ENCODE peak calls at places on chromosome 6, in nine cellular contexts. Q is dorsolateral prefrontal cortex; H is right lobe of liver; A is SK-N-SH; G is effector memory CD4-positive, alpha-beta T cell; T is HCT116; J is heart right ventricle; F is hepatocyte; K is AG10803. E is an unnamed sample.
A peak's percentile ranks its signal among the peaks of the same experiment; 100 is the strongest.

GRCh38 chr6:15755555-15755954 is 92.7 kb upstream of the DTNBP1 start:
- DNase-seq in T (no peak), A (no peak), F (no peak), K (peak; percentile 92), J (no peak), G (no peak), Q (no peak), H (no peak), E (no peak)

GRCh38 chr6:149112976-149113375 is 204.5 kb upstream of the TAB2 start:
- DNase-seq in H (no peak), K (no peak), J (no peak), A (no peak), G (no peak), T (no peak), Q (no peak), F (no peak), E (no peak)

GRCh38 chr6:63097222-63097621 is 114.0 kb upstream of the FKBP1C start:
- DNase-seq in F (no peak), T (no peak), Q (no peak), K (no peak), J (no peak), A (no peak), H (no peak), G (no peak), E (no peak)

GRCh38 chr6:160192840-160193239 is 65.8 kb downstream of the SLC22A2 start:
- DNase-seq in T (no peak), G (no peak), H (no peak), A (no peak), K (no peak), Q (no peak), J (no peak), F (no peak), E (no peak)

GRCh38 chr6:151624900-151625536 is 131.2 kb downstream of the CCDC170 start:
- DNase-seq in T (no peak), A (no peak), K (no peak), J (no peak), G (no peak), H (no peak), F (no peak), Q (no peak), E (no peak)

GRCh38 chr6:107679457-107679856 is 144.7 kb downstream of the SCML4 start:
- DNase-seq in F (no peak), G (no peak), H (no peak), J (peak; percentile 45), K (peak; percentile 52), A (no peak), T (no peak), Q (peak; percentile 85), E (no peak)

GRCh38 chr6:23498013-23498412 is 628.0 kb upstream of the NRSN1 start:
- DNase-seq in F (peak; percentile 3), G (no peak), T (no peak), A (no peak), K (peak; percentile 25), J (no peak), Q (no peak), H (no peak), E (no peak)

GRCh38 chr6:14983599-14984296 is 262.1 kb upstream of the JARID2 start:
- DNase-seq in K (no peak), J (no peak), A (no peak), T (no peak), F (no peak), G (no peak), Q (no peak), H (no peak), E (no peak)

GRCh38 chr6:169960891-169961611 is 209.6 kb downstream of the ERMARD start:
- DNase-seq in F (no peak), J (no peak), T (no peak), G (no peak), K (no peak), A (peak; percentile 24), H (peak; percentile 37), Q (no peak), E (no peak)

GRCh38 chr6:105136433-105137350 is 43.1 kb downstream of the POPDC3 start:
- DNase-seq in A (peak; percentile 97), Q (peak; percentile 34), F (peak; percentile 57), T (no peak), H (peak; percentile 56), G (no peak), K (peak; percentile 59), J (peak; percentile 75), E (peak; percentile 61)

GRCh38 chr6:100381111-100381510 is 83.6 kb downstream of the SIM1 start:
- DNase-seq in H (no peak), Q (no peak), F (no peak), T (no peak), K (peak; percentile 75), G (no peak), A (no peak), J (no peak), E (no peak)

GRCh38 chr6:97053643-97054411 is 129.3 kb downstream of the KLHL32 start:
- DNase-seq in H (no peak), K (peak; percentile 20), J (no peak), Q (no peak), A (peak; percentile 26), T (peak; percentile 21), F (peak; percentile 26), G (no peak), E (no peak)

GRCh38 chr6:142407685-142408273 is 106.0 kb downstream of the ADGRG6 start:
- DNase-seq in T (no peak), F (no peak), Q (no peak), J (no peak), K (no peak), H (no peak), G (no peak), A (no peak), E (no peak)

GRCh38 chr6:116292553-116292952 is 12.8 kb upstream of the TSPYL1 start:
- DNase-seq in F (no peak), Q (no peak), G (no peak), K (no peak), T (no peak), J (no peak), H (no peak), A (no peak), E (no peak)

DNA sequence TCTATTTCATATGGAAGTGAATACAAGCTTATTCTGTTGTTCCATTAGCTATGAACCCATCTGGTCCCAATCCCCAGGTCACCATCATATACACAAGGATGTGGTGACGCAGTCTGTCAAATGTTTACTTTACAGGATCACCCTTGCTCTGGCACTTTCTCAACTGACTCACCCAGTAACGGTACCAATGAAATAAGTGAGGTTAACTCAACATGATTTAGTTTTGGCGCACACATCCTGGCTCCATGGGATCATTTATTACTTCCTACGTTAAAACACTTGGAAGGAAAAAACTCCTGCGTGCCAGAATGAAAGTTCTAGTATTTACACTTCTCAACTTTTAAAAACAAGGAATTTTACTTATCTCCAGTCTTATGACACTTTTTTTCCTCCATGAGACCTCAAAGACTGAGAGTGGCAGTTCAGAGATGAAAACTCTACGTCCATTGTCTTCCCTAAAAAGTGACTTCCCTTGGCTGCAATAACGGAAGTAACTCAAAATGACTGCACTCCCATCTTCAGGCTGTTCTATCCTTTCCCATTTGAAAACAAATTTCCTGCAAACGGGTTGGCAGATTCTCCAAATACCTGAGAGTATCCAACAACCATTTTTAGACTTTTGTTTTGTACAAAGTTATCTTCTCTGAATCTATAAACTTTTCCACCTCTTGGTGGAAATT is 15.9 kb downstream of the AGPAT4 start:
- DNase-seq in K (peak; percentile 89), A (no peak), F (no peak), T (no peak), Q (no peak), J (peak; percentile 45), G (no peak), H (no peak), E (no peak)
- H3K4me3 ChIP-seq in K (no peak overlapping the region), A (no peak overlapping the region), F (no peak overlapping the region), T (no peak overlapping the region), Q (no peak overlapping the region), J (no peak overlapping the region), G (no peak overlapping the region), H (no peak overlapping the region), E (no peak overlapping the region)

DNA sequence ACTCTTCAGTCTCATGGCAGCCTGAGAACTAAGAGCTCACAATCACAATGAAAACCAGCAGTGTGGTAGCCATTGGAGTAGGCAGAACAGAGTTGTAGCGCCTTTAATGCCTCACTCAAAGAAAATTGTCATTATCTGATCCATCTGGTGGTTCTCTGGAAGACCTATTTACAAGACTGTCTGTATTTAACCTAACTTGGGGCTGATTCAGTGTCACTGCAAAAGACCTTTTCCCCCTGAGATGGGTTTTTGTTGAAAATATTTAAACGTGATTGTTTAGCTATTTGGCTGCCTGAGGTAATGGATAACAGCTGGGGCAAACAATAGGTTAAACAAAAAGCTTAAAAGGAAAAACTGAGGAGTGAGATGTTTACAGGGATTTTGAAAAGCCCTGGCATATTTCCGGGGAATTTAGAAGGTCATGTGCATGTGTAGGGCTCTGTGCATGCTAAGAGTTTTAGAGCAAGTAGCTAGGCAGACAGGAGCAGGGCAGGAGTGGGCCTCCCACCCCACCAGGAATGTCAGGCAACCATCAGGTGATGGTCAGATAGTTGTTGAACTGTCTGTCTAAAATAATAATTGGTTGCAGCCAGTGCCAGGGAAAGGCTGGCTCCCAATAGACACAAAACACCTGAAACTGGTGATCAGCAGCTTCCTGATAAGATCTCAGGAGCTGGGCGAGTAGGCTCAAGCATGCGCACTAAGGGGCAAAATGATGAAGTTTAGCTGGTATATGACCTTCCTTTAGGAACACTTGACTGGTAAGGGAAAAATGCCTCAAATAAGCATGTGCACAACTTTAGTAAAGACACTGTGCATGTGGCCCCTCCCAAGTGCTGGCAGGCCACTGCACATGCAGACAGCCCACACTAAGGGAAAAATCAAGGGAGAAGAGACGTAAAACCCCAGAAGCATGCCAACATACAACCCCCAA is 70.8 kb upstream of the AKIRIN2 start:
- DNase-seq in T (no peak), A (peak; percentile 55), G (no peak), J (no peak), H (no peak), K (peak; percentile 54), F (peak; percentile 39), Q (no peak), E (no peak)
- H3K4me3 ChIP-seq in T (no peak overlapping the region), A (peak overlapping the region; percentile 7), G (no peak overlapping the region), J (no peak overlapping the region), H (no peak overlapping the region), K (no peak overlapping the region), F (no peak overlapping the region), Q (no peak overlapping the region), E (no peak overlapping the region)

GRCh38 chr6:52497652-52498408 is 77.7 kb downstream of the EFHC1 start:
- DNase-seq in Q (no peak), K (no peak), A (no peak), H (no peak), T (no peak), J (peak; percentile 75), F (no peak), G (no peak), E (peak; percentile 52)
- H3K4me3 ChIP-seq in Q (no peak overlapping the region), K (no peak overlapping the region), A (no peak overlapping the region), H (no peak overlapping the region), T (no peak overlapping the region), J (no peak overlapping the region), F (no peak overlapping the region), G (no peak overlapping the region), E (no peak overlapping the region)

DNA sequence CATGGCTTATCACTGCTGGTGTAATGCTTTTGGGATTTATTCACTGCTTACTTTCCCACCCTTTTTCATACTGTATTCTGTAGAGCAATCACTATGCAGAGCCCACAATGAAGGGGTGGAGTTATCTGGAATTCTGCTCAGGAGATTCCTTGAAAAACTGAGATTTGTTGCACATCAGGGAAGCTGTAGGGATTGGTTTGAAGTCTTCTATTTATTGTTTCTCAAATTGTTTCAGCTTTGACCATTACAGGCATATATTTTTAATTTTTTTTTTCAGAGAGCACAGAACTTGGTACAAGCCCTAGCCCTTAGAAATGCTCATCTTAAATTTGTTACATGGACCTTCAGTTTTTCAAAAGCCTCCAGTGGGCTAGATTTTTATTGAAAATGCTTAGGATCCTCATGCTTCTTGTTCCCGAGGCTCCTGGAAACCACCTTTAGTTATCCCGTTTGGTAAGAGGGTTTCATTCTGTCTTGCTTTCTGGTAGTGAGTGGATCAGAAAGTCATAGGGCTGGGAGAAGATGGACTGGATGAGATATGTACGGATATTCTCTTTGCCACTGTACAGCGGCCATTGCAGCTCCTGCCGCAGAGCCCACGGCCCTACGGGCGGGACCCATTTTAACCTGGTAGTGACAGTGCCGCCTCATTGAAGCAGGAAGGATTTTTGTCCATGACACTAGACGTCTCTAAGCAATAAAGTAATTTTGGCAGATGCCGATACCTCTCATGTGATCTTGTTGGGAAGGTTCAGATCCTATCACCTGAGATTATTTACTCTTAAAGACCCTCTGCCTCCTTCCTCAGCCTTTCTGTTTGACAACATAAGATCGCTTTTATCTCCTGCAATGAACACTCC is 45.3 kb upstream of the ZNF184 start:
- DNase-seq in Q (no peak), F (no peak), K (no peak), A (peak; percentile 52), H (no peak), J (no peak), T (no peak), G (no peak), E (no peak)
- H3K4me3 ChIP-seq in Q (peak overlapping the region; percentile 83), F (peak overlapping the region; percentile 78), K (peak overlapping the region; percentile 90), A (peak overlapping the region; percentile 97), H (peak overlapping the region; percentile 69), J (peak overlapping the region; percentile 52), T (peak overlapping the region; percentile 60), G (peak overlapping the region; percentile 85), E (peak overlapping the region; percentile 77)

E was measured in lower lobe of right lung.